ENCODE peak calls at places on chromosomes 4 and X, in four cellular contexts. One of them, this sample, is unnamed.

GRCh38 chr4:6322067-6322760 is 52.6 kb downstream of the WFS1 start:
- DNase-seq in tibial nerve: no peak
- DNase-seq in HCT116: no peak
- DNase-seq in body of pancreas: no peak
- DNase-seq in this sample: no peak

GRCh38 chrX:29787666-29788065 is 427.7 kb upstream of the MAGEB2 start:
- DNase-seq in body of pancreas: no peak
- DNase-seq in tibial nerve: no peak
- DNase-seq in HCT116: no peak
- DNase-seq in this sample: no peak

GRCh38 chr4:2805712-2806391 is 13.0 kb downstream of the SH3BP2 start:
- DNase-seq in body of pancreas: peak
- DNase-seq in tibial nerve: peak
- DNase-seq in HCT116: no peak
- DNase-seq in this sample: no peak

GRCh38 chrX:85213792-85214530 is 29.6 kb downstream of the SATL1 start:
- DNase-seq in body of pancreas: no peak
- DNase-seq in HCT116: no peak
- DNase-seq in tibial nerve: no peak
- DNase-seq in this sample: no peak

GRCh38 chr4:154344686-154345085 is 146.9 kb downstream of the DCHS2 start:
- DNase-seq in HCT116: peak
- DNase-seq in tibial nerve: no peak
- DNase-seq in body of pancreas: no peak
- DNase-seq in this sample: no peak

GRCh38 chr4:160026720-160027119 is 923.8 kb downstream of the RAPGEF2 start:
- DNase-seq in tibial nerve: no peak
- DNase-seq in HCT116: peak
- DNase-seq in body of pancreas: no peak
- DNase-seq in this sample: peak

GRCh38 chrX:70478521-70478920 is 33.9 kb downstream of the DLG3 start:
- DNase-seq in tibial nerve: no peak
- DNase-seq in HCT116: no peak
- DNase-seq in body of pancreas: no peak
- DNase-seq in this sample: no peak

GRCh38 chrX:38805294-38806053 is 4.2 kb downstream of the MID1IP1 start:
- DNase-seq in tibial nerve: peak
- DNase-seq in HCT116: no peak
- DNase-seq in body of pancreas: peak
- DNase-seq in this sample: peak

GRCh38 chr4:6198768-6199343 is 1.5 kb downstream of the JAKMIP1 start:
- DNase-seq in tibial nerve: no peak
- DNase-seq in HCT116: no peak
- DNase-seq in body of pancreas: no peak
- DNase-seq in this sample: no peak

GRCh38 chr4:118265312-118266144 is 87.3 kb downstream of the PRSS12 start:
- DNase-seq in body of pancreas: peak
- DNase-seq in tibial nerve: no peak
- DNase-seq in HCT116: no peak
- DNase-seq in this sample: no peak

GRCh38 chrX:21738145-21738949 is 19.6 kb downstream of the SMPX start:
- DNase-seq in tibial nerve: no peak
- DNase-seq in HCT116: no peak
- DNase-seq in body of pancreas: no peak
- DNase-seq in this sample: no peak

GRCh38 chr4:72067051-72067450 is 35.3 kb downstream of the NPFFR2 start:
- DNase-seq in HCT116: no peak
- DNase-seq in tibial nerve: no peak
- DNase-seq in body of pancreas: no peak
- DNase-seq in this sample: no peak

GRCh38 chrX:140572724-140573123 is 67.9 kb upstream of the SOX3 start:
- DNase-seq in tibial nerve: no peak
- DNase-seq in HCT116: no peak
- DNase-seq in body of pancreas: peak
- DNase-seq in this sample: no peak

GRCh38 chr4:176191974-176192373 is 3.4 kb downstream of the SPATA4 start:
- DNase-seq in body of pancreas: no peak
- DNase-seq in HCT116: no peak
- DNase-seq in tibial nerve: no peak
- DNase-seq in this sample: no peak

GRCh38 chrX:140661657-140662056 is 47.9 kb upstream of the LINC00632 start:
- DNase-seq in body of pancreas: no peak
- DNase-seq in tibial nerve: no peak
- DNase-seq in HCT116: no peak
- DNase-seq in this sample: no peak

GRCh38 chr4:65665951-65666523 is 4.3 kb downstream of the EPHA5 start:
- DNase-seq in body of pancreas: no peak
- DNase-seq in HCT116: no peak
- DNase-seq in tibial nerve: no peak
- DNase-seq in this sample: no peak

GRCh38 chrX:133857648-133858269 is 127.6 kb downstream of the GPC3 start:
- DNase-seq in body of pancreas: no peak
- DNase-seq in HCT116: no peak
- DNase-seq in tibial nerve: no peak
- DNase-seq in this sample: no peak

DNA sequence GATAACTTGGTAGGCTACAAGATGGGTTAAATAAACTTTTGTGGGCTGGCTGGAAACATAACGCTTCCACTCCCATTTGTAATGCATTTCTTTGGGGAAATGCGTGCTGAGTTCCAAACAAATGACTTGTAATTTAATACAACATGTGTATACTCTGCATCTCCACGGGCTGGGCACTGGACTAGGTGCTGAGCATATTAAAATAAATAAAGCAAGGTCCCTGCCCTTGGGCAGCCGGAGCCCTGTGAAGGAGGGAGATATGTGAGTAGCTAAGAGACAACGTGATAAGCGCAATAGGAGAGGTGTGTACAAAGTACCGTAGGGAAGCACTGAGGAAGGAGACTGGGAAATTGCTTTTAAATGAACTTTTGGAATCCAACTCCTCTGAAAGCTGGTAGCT is 147.2 kb upstream of the RBPJ start:
- DNase-seq in tibial nerve: no peak
- DNase-seq in HCT116: no peak
- DNase-seq in body of pancreas: peak
- DNase-seq in this sample: no peak
- H3K27ac ChIP-seq in tibial nerve: no peak
- H3K27ac ChIP-seq in HCT116: no peak
- H3K27ac ChIP-seq in body of pancreas: peak
- H3K27ac ChIP-seq in this sample: no peak

GRCh38 chr4:90357117-90357710 is 230.0 kb downstream of the CCSER1 start:
- DNase-seq in body of pancreas: no peak
- DNase-seq in tibial nerve: no peak
- DNase-seq in HCT116: peak
- DNase-seq in this sample: no peak
- TF ChIP-seq CTCF in body of pancreas: peak
- TF ChIP-seq CTCF in tibial nerve: peak
- TF ChIP-seq CTCF in HCT116: peak
- TF ChIP-seq CTCF in this sample: peak

GRCh38 chrX:154375156-154375504 is 696 bp upstream of the FLNA start:
- DNase-seq in body of pancreas: no peak
- DNase-seq in HCT116: no peak
- DNase-seq in tibial nerve: no peak
- DNase-seq in this sample: no peak
- H3K27ac ChIP-seq in body of pancreas: peak
- H3K27ac ChIP-seq in HCT116: peak
- H3K27ac ChIP-seq in tibial nerve: peak
- H3K27ac ChIP-seq in this sample: peak

GRCh38 chr4:24808955-24809354 is 13.6 kb downstream of the SOD3 start:
- DNase-seq in body of pancreas: no peak
- DNase-seq in HCT116: no peak
- DNase-seq in tibial nerve: no peak
- DNase-seq in this sample: no peak

GRCh38 chr4:24808261-24808660 is 12.9 kb downstream of the SOD3 start:
- DNase-seq in tibial nerve: no peak
- DNase-seq in body of pancreas: no peak
- DNase-seq in HCT116: no peak
- DNase-seq in this sample: no peak

GRCh38 chr4:24810016-24810415 is 14.6 kb downstream of the SOD3 start:
- DNase-seq in tibial nerve: no peak
- DNase-seq in body of pancreas: no peak
- DNase-seq in HCT116: no peak
- DNase-seq in this sample: no peak

GRCh38 chr4:24807611-24808010 is 12.2 kb downstream of the SOD3 start:
- DNase-seq in tibial nerve: no peak
- DNase-seq in body of pancreas: peak
- DNase-seq in HCT116: no peak
- DNase-seq in this sample: no peak

DNA sequence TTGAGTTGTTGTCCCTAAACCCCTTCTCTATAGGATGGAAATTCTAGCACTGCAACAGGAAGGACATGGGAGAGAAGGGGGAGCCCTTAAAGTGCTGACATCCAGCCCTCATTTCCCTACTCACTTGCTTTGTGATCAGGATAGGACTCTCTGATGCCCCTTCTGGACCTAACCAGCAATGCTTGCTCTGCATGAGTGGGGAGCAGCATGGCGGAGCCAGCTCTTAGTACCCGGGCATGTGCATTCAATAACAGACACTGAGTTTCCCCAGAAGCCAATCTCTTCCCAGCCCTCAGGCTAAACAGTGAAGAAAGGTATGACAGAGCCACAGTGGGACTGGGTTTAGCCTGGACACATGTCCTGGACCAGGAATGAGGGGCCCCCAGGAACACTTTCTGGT is 14.0 kb downstream of the SOD3 start:
- DNase-seq in body of pancreas: no peak
- DNase-seq in HCT116: no peak
- DNase-seq in tibial nerve: no peak
- DNase-seq in this sample: no peak
- TF ChIP-seq CTCF in body of pancreas: no peak
- TF ChIP-seq CTCF in HCT116: peak
- TF ChIP-seq CTCF in tibial nerve: no peak
- TF ChIP-seq CTCF in this sample: no peak

DNA sequence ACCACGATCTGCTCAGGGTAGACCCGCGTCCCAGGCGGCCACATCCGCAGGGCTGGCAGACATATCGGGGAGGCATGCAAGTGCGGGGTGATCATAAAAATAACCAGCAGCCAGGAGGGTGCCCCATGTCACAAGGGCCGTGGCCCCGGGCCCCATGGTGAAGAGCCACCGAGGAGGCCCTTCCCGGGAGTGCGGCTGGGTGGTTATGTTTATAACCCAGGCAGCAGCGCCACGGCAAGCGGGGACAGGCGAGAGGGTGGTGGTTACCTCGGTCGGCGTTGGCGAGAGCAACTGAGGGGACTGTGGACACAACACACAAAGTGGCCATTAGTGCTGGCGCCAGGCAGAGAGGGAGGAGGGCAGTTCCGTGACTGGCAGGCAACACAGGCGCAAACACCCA is 92.7 kb upstream of the AFAP1 start:
- DNase-seq in HCT116: no peak
- DNase-seq in body of pancreas: no peak
- DNase-seq in tibial nerve: no peak
- DNase-seq in this sample: no peak
- H3K27ac ChIP-seq in HCT116: no peak
- H3K27ac ChIP-seq in body of pancreas: no peak
- H3K27ac ChIP-seq in tibial nerve: no peak
- H3K27ac ChIP-seq in this sample: no peak

GRCh38 chrX:137171626-137172025 is 137.8 kb upstream of the GPR101 start:
- DNase-seq in tibial nerve: no peak
- DNase-seq in HCT116: no peak
- DNase-seq in body of pancreas: no peak
- DNase-seq in this sample: no peak

GRCh38 chrX:137164329-137164728 is 130.5 kb upstream of the GPR101 start:
- DNase-seq in body of pancreas: no peak
- DNase-seq in HCT116: no peak
- DNase-seq in tibial nerve: no peak
- DNase-seq in this sample: no peak

DNA sequence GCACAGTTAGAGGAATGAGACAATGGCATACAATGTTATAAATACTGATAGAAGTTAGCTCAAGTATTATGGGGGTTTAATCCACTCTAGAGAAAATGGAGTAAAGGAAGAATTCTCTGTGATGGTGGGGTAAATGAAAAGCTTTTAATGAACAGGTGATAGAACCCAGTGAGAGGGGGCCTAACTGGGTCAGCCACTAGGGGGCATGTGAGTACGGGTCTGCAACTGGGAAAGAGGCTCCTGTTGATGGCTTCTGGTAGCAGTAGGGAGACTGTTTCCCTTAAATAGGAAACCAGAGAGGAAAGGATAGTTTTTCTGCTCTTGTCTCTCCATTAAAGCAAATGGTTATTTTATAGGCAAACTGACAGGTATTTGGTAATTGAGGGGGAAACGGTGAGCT is 132.8 kb upstream of the GPR101 start:
- DNase-seq in body of pancreas: peak
- DNase-seq in HCT116: no peak
- DNase-seq in tibial nerve: no peak
- DNase-seq in this sample: no peak
- TF ChIP-seq CTCF in body of pancreas: peak
- TF ChIP-seq CTCF in HCT116: peak
- TF ChIP-seq CTCF in tibial nerve: no peak
- TF ChIP-seq CTCF in this sample: no peak